ENCODE peak calls at places on chromosomes 5 and 9, in nine cellular contexts. One of them, this sample, is unnamed.

GRCh38 chr5:15009420-15009819 is 137.8 kb upstream of the ANKH start:
- DNase-seq in mucosa of descending colon: no peak
- DNase-seq in fibroblast of the aortic adventitia: peak
- DNase-seq in dorsolateral prefrontal cortex: no peak
- DNase-seq in sigmoid colon: no peak
- DNase-seq in tibial nerve: no peak
- DNase-seq in IMR-90: peak
- DNase-seq in AG10803: peak
- DNase-seq in CD8-positive, alpha-beta T cell: no peak
- DNase-seq in this sample: no peak

GRCh38 chr9:83583151-83584014 is 39.6 kb upstream of the IDNK start:
- DNase-seq in mucosa of descending colon: no peak
- DNase-seq in fibroblast of the aortic adventitia: peak
- DNase-seq in dorsolateral prefrontal cortex: peak
- DNase-seq in sigmoid colon: peak
- DNase-seq in tibial nerve: peak
- DNase-seq in IMR-90: peak
- DNase-seq in AG10803: peak
- DNase-seq in CD8-positive, alpha-beta T cell: no peak
- DNase-seq in this sample: peak

GRCh38 chr9:132791699-132792240 is 86.3 kb downstream of the AK8 start:
- DNase-seq in mucosa of descending colon: no peak
- DNase-seq in fibroblast of the aortic adventitia: no peak
- DNase-seq in dorsolateral prefrontal cortex: no peak
- DNase-seq in sigmoid colon: peak
- DNase-seq in tibial nerve: no peak
- DNase-seq in IMR-90: no peak
- DNase-seq in AG10803: no peak
- DNase-seq in CD8-positive, alpha-beta T cell: no peak
- DNase-seq in this sample: no peak

GRCh38 chr9:37903581-37903830 is 421 bp downstream of the SLC25A51 start:
- DNase-seq in mucosa of descending colon: peak
- DNase-seq in fibroblast of the aortic adventitia: no peak
- DNase-seq in dorsolateral prefrontal cortex: no peak
- DNase-seq in sigmoid colon: peak
- DNase-seq in tibial nerve: no peak
- DNase-seq in IMR-90: no peak
- DNase-seq in AG10803: no peak
- DNase-seq in CD8-positive, alpha-beta T cell: no peak
- DNase-seq in this sample: no peak

GRCh38 chr5:151082274-151082902 is 1.6 kb upstream of the TNIP1 start:
- DNase-seq in mucosa of descending colon: peak
- DNase-seq in fibroblast of the aortic adventitia: no peak
- DNase-seq in dorsolateral prefrontal cortex: no peak
- DNase-seq in sigmoid colon: no peak
- DNase-seq in tibial nerve: no peak
- DNase-seq in IMR-90: peak
- DNase-seq in AG10803: no peak
- DNase-seq in CD8-positive, alpha-beta T cell: no peak
- DNase-seq in this sample: no peak

GRCh38 chr5:65624025-65624569 is at the start of gene TRIM23:
- DNase-seq in mucosa of descending colon: peak
- DNase-seq in fibroblast of the aortic adventitia: peak
- DNase-seq in dorsolateral prefrontal cortex: peak
- DNase-seq in sigmoid colon: peak
- DNase-seq in tibial nerve: peak
- DNase-seq in IMR-90: peak
- DNase-seq in AG10803: peak
- DNase-seq in CD8-positive, alpha-beta T cell: peak
- DNase-seq in this sample: peak

GRCh38 chr5:138109463-138110265 is 25.8 kb downstream of the WNT8A start:
- DNase-seq in mucosa of descending colon: no peak
- DNase-seq in fibroblast of the aortic adventitia: no peak
- DNase-seq in dorsolateral prefrontal cortex: no peak
- DNase-seq in sigmoid colon: no peak
- DNase-seq in tibial nerve: no peak
- DNase-seq in IMR-90: peak
- DNase-seq in AG10803: no peak
- DNase-seq in CD8-positive, alpha-beta T cell: no peak
- DNase-seq in this sample: no peak

GRCh38 chr5:18394154-18394804 is 760.0 kb downstream of the TAF11L14 start:
- DNase-seq in mucosa of descending colon: peak
- DNase-seq in fibroblast of the aortic adventitia: peak
- DNase-seq in dorsolateral prefrontal cortex: peak
- DNase-seq in sigmoid colon: no peak
- DNase-seq in tibial nerve: peak
- DNase-seq in IMR-90: peak
- DNase-seq in AG10803: peak
- DNase-seq in CD8-positive, alpha-beta T cell: no peak
- DNase-seq in this sample: no peak

GRCh38 chr5:154329519-154329918 is 116.3 kb upstream of the SAP30L start:
- DNase-seq in mucosa of descending colon: no peak
- DNase-seq in fibroblast of the aortic adventitia: no peak
- DNase-seq in dorsolateral prefrontal cortex: no peak
- DNase-seq in sigmoid colon: no peak
- DNase-seq in tibial nerve: no peak
- DNase-seq in IMR-90: no peak
- DNase-seq in AG10803: no peak
- DNase-seq in CD8-positive, alpha-beta T cell: no peak
- DNase-seq in this sample: no peak

DNA sequence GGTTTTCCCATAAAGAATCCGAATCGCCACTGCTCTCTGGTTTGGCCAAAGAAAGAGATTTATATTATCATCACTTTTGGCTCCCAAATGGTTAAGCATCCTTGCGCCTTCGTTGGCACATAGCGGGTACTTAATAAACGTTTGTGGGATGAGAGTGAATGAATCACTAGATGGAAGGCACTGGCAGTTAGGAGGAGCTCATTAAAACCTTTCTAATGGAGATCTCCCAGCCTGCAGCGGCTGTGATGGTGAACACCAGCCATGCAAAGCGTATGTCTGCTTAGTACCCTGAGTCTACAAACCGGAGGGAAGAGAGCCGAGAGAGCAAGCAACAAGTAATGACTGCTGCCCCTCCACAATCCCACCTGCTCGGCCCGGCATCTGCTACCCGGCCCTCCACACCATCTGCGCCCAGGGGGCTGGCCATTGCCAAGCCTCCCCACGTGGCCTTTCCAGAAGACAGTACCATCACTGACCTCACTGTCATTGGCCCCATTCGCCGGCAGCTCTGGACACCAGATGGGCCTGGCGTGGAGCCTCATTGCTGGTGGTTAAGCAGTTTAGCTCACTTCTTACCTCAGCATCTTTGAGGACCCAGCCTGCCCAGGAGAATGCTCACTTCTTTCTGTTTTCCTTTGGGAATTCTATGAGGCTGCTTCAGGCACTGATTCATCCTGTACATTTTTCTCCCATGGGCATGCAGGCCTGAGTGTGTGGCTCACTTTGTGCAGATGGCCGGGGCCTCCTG is 39.3 kb upstream of the ANKRD33B start:
- DNase-seq in mucosa of descending colon: no peak
- DNase-seq in fibroblast of the aortic adventitia: peak
- DNase-seq in dorsolateral prefrontal cortex: peak
- DNase-seq in sigmoid colon: no peak
- DNase-seq in tibial nerve: peak
- DNase-seq in IMR-90: peak
- DNase-seq in AG10803: peak
- DNase-seq in CD8-positive, alpha-beta T cell: no peak
- DNase-seq in this sample: no peak
- H3K4me3 ChIP-seq in mucosa of descending colon: no peak
- H3K4me3 ChIP-seq in fibroblast of the aortic adventitia: no peak
- H3K4me3 ChIP-seq in dorsolateral prefrontal cortex: peak
- H3K4me3 ChIP-seq in sigmoid colon: no peak
- H3K4me3 ChIP-seq in tibial nerve: no peak
- H3K4me3 ChIP-seq in IMR-90: no peak
- H3K4me3 ChIP-seq in AG10803: peak
- H3K4me3 ChIP-seq in CD8-positive, alpha-beta T cell: no peak
- H3K4me3 ChIP-seq in this sample: no peak

DNA sequence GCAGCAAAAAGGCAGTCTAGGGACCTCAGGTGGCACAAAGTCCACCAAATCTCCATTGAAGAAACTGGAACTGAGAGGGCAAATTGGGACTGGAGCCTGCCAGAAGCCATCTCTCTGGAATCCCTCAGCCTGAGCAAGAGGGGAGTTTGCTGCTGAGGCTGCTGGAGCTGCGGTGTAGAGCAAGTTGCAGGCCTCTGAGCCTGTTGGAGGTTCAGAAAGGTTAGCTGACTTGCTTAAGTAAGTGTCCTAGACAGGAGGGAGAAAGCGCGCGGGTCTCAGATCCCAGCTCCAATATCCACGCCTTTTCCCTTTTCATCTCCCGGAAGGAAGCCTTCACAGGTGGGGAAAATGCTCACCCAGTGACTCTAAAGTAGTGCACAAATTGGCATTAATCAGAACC is 1.4 kb upstream of the TGFBR1 start:
- DNase-seq in mucosa of descending colon: no peak
- DNase-seq in fibroblast of the aortic adventitia: no peak
- DNase-seq in dorsolateral prefrontal cortex: no peak
- DNase-seq in sigmoid colon: no peak
- DNase-seq in tibial nerve: no peak
- DNase-seq in IMR-90: peak
- DNase-seq in AG10803: no peak
- DNase-seq in CD8-positive, alpha-beta T cell: no peak
- DNase-seq in this sample: peak
- H3K4me3 ChIP-seq in mucosa of descending colon: no peak
- H3K4me3 ChIP-seq in fibroblast of the aortic adventitia: no peak
- H3K4me3 ChIP-seq in dorsolateral prefrontal cortex: peak
- H3K4me3 ChIP-seq in sigmoid colon: no peak
- H3K4me3 ChIP-seq in tibial nerve: no peak
- H3K4me3 ChIP-seq in IMR-90: no peak
- H3K4me3 ChIP-seq in AG10803: peak
- H3K4me3 ChIP-seq in CD8-positive, alpha-beta T cell: no peak
- H3K4me3 ChIP-seq in this sample: peak

DNA sequence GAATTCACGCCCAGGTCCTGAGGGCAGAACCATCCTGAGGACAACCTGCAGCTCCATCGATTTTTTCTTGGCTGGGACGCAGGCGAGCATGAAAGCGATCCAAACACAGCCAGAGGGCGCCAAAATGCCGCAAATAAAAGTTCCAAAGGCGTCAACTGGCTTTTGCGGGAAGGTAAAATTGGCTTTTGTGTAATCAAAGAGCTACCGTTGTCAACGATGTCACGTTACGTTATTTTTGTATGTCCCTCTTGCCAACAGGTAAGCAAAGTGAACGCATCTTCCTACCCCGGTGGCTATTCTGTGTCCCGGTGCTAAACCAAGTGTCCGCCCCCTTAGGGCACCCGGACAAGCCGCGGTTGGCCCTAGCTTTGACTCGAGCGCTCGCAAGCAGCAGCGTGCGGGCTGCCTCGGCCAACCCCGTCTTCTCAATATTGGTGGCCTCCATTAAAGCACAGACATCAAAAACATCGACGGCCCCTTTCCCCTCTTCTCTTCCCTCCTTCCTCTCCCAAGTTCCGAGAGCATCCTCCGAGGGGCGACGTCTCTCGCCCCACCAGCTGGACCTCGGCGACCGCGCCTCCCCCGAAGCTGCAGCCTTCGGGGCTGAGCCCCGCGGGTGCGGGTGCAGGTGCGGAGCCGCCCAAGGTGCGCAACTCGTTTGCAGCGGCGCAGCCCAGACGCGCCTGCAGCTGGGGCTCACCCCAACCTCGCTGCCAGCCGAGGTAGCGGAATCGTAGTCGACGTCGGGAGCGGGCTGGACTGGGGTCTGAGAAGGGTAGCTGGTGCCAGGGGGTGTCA is 1.1 kb upstream of the BASP1 start:
- DNase-seq in mucosa of descending colon: peak
- DNase-seq in fibroblast of the aortic adventitia: peak
- DNase-seq in dorsolateral prefrontal cortex: peak
- DNase-seq in sigmoid colon: peak
- DNase-seq in tibial nerve: peak
- DNase-seq in IMR-90: peak
- DNase-seq in AG10803: peak
- DNase-seq in CD8-positive, alpha-beta T cell: no peak
- DNase-seq in this sample: peak
- H3K4me3 ChIP-seq in mucosa of descending colon: no peak
- H3K4me3 ChIP-seq in fibroblast of the aortic adventitia: peak
- H3K4me3 ChIP-seq in dorsolateral prefrontal cortex: peak
- H3K4me3 ChIP-seq in sigmoid colon: no peak
- H3K4me3 ChIP-seq in tibial nerve: peak
- H3K4me3 ChIP-seq in IMR-90: peak
- H3K4me3 ChIP-seq in AG10803: peak
- H3K4me3 ChIP-seq in CD8-positive, alpha-beta T cell: no peak
- H3K4me3 ChIP-seq in this sample: peak

GRCh38 chr9:77016526-77017504 is 2.6 kb upstream of the FOXB2 start:
- DNase-seq in mucosa of descending colon: no peak
- DNase-seq in fibroblast of the aortic adventitia: no peak
- DNase-seq in dorsolateral prefrontal cortex: no peak
- DNase-seq in sigmoid colon: no peak
- DNase-seq in tibial nerve: no peak
- DNase-seq in IMR-90: no peak
- DNase-seq in AG10803: no peak
- DNase-seq in CD8-positive, alpha-beta T cell: no peak
- DNase-seq in this sample: no peak
- H3K4me3 ChIP-seq in mucosa of descending colon: no peak
- H3K4me3 ChIP-seq in fibroblast of the aortic adventitia: no peak
- H3K4me3 ChIP-seq in dorsolateral prefrontal cortex: no peak
- H3K4me3 ChIP-seq in sigmoid colon: no peak
- H3K4me3 ChIP-seq in tibial nerve: no peak
- H3K4me3 ChIP-seq in IMR-90: no peak
- H3K4me3 ChIP-seq in AG10803: no peak
- H3K4me3 ChIP-seq in CD8-positive, alpha-beta T cell: no peak
- H3K4me3 ChIP-seq in this sample: no peak

DNA sequence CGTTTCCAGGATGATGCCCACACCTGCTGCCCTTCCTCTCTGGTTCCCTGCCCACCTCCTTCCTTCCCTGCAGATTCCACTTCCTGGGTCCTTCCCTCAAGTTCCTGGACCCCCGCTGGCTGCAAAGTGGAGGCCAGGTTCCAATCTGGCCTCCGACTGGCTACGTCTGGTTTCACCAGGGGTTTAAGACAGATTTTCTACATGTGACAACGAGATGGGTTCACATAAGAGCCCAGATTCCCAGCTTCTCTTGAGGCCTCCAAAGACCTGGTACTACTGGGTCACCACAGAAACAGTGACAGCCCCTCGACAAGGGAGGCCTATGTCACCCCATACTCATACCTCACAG is 2.1 kb downstream of the MGAT4B start:
- DNase-seq in mucosa of descending colon: no peak
- DNase-seq in fibroblast of the aortic adventitia: no peak
- DNase-seq in dorsolateral prefrontal cortex: no peak
- DNase-seq in sigmoid colon: no peak
- DNase-seq in tibial nerve: no peak
- DNase-seq in IMR-90: no peak
- DNase-seq in AG10803: no peak
- DNase-seq in CD8-positive, alpha-beta T cell: no peak
- DNase-seq in this sample: no peak
- H3K4me3 ChIP-seq in mucosa of descending colon: no peak
- H3K4me3 ChIP-seq in fibroblast of the aortic adventitia: peak
- H3K4me3 ChIP-seq in dorsolateral prefrontal cortex: no peak
- H3K4me3 ChIP-seq in sigmoid colon: no peak
- H3K4me3 ChIP-seq in tibial nerve: no peak
- H3K4me3 ChIP-seq in IMR-90: no peak
- H3K4me3 ChIP-seq in AG10803: peak
- H3K4me3 ChIP-seq in CD8-positive, alpha-beta T cell: no peak
- H3K4me3 ChIP-seq in this sample: peak